ENCODE peak calls at places on chromosomes 4 and X, in eight cellular contexts. L is A549, H is NB4, V is HepG2, T is H1, E is K562, C is endothelial cell of umbilical vein, S is GM12878. X is an unnamed sample.

GRCh38 chr4:33998204-33998603 is 2246.1 kb downstream of the ARAP2 start:
- DNase-seq in L (no peak), C (no peak), E (no peak), H (no peak), S (no peak), V (no peak), T (no peak), X (no peak)

GRCh38 chr4:19309365-19309764 is 942.3 kb upstream of the SLIT2 start:
- DNase-seq in H (peak), L (no peak), C (peak), T (no peak), V (no peak), E (no peak), S (no peak), X (no peak)

GRCh38 chr4:55364691-55365346 is 18.8 kb downstream of the SRD5A3 start:
- DNase-seq in S (no peak), L (no peak), H (no peak), T (no peak), V (no peak), C (peak), E (no peak), X (no peak)

GRCh38 chr4:109574443-109574850 is 14.4 kb downstream of the MCUB start:
- DNase-seq in V (peak), L (peak), H (peak), C (peak), S (no peak), E (peak), T (no peak), X (no peak)

GRCh38 chr4:150033937-150034336 is 44.3 kb upstream of the DCLK2 start:
- DNase-seq in S (no peak), C (peak), V (no peak), E (no peak), T (no peak), L (peak), H (no peak), X (no peak)

GRCh38 chr4:27913738-27914137 is 1053.1 kb downstream of the STIM2 start:
- DNase-seq in S (no peak), C (no peak), T (no peak), H (no peak), E (no peak), V (no peak), L (no peak), X (no peak)

GRCh38 chr4:183905081-183905592 is at the start of gene STOX2:
- DNase-seq in T (peak), H (peak), E (no peak), S (no peak), L (peak), C (peak), V (peak), X (no peak)

GRCh38 chr4:53680588-53680987 is 89.3 kb upstream of the LNX1 start:
- DNase-seq in E (no peak), T (no peak), V (no peak), H (no peak), C (no peak), L (no peak), S (no peak), X (no peak)

GRCh38 chrX:19799319-19800182 is 87.8 kb downstream of the SH3KBP1 start:
- DNase-seq in H (no peak), V (no peak), T (no peak), C (peak), L (no peak), E (no peak), S (no peak), X (no peak)

GRCh38 chr4:176383273-176384077 is 63.7 kb downstream of the SPCS3 start:
- DNase-seq in E (no peak), C (peak), H (no peak), T (no peak), L (no peak), V (no peak), S (no peak), X (no peak)

GRCh38 chrX:107677501-107677901 is 49.2 kb downstream of the PRPS1 start:
- DNase-seq in L (no peak), V (no peak), E (no peak), T (no peak), S (no peak), C (no peak), H (peak), X (no peak)

GRCh38 chrX:31178769-31179125 is 106.9 kb upstream of the FTHL17 start:
- DNase-seq in H (no peak), T (no peak), V (no peak), S (no peak), C (no peak), L (no peak), E (no peak), X (no peak)

GRCh38 chr4:140152015-140152703 is 1.8 kb downstream of the MAML3 start:
- DNase-seq in S (no peak), T (peak), C (no peak), H (no peak), L (no peak), E (peak), V (no peak), X (peak)

GRCh38 chr4:146121757-146122156 is 53.8 kb upstream of the LSM6 start:
- DNase-seq in L (no peak), H (no peak), E (no peak), T (no peak), S (no peak), V (no peak), C (no peak), X (no peak)

GRCh38 chrX:18871161-18871880 is 112.6 kb downstream of the PHKA2 start:
- DNase-seq in H (no peak), C (no peak), L (no peak), V (no peak), T (no peak), S (no peak), E (no peak), X (no peak)

GRCh38 chr4:80173387-80173786 is 23.9 kb upstream of the PRDM8 start:
- DNase-seq in S (no peak), T (no peak), C (peak), V (no peak), L (no peak), H (peak), E (no peak), X (no peak)

GRCh38 chr4:70772929-70773555 is 51.3 kb downstream of the RUFY3 start:
- DNase-seq in E (no peak), H (peak), L (no peak), T (no peak), V (no peak), C (no peak), S (no peak), X (no peak)

GRCh38 chr4:184061582-184061981 is 156.1 kb downstream of the ENPP6 start:
- DNase-seq in V (no peak), L (no peak), T (no peak), S (no peak), C (no peak), E (no peak), H (no peak), X (no peak)

GRCh38 chr4:175421506-175421905 is 390.6 kb downstream of the GPM6A start:
- DNase-seq in V (peak), S (no peak), L (peak), T (no peak), H (no peak), E (no peak), C (no peak), X (no peak)

GRCh38 chr4:155047755-155048154 is 160.7 kb upstream of the NPY2R start:
- DNase-seq in L (no peak), S (no peak), T (no peak), V (no peak), E (no peak), C (peak), H (no peak), X (no peak)

GRCh38 chr4:101282076-101282844 is 65.1 kb downstream of the PPP3CA start:
- DNase-seq in S (no peak), V (no peak), C (no peak), T (no peak), H (peak), L (no peak), E (no peak), X (no peak)

GRCh38 chr4:12729384-12729783 is 754.8 kb downstream of the RAB28 start:
- DNase-seq in T (no peak), C (peak), S (no peak), E (peak), V (peak), L (peak), H (peak), X (peak)

GRCh38 chrX:3666975-3667374 is 46.5 kb downstream of the PRKX start:
- DNase-seq in E (no peak), L (no peak), T (no peak), S (no peak), H (no peak), C (no peak), V (no peak), X (no peak)

GRCh38 chr4:189828298-189828697 is 112.4 kb upstream of the FRG1 start:
- DNase-seq in C (no peak), S (no peak), H (no peak), L (no peak), V (no peak), T (no peak), E (no peak), X (no peak)

GRCh38 chr4:85170241-85170640 is 203.8 kb upstream of the WDFY3 start:
- DNase-seq in L (no peak), T (no peak), V (no peak), C (no peak), H (no peak), E (no peak), S (no peak), X (no peak)

GRCh38 chr4:102825261-102826071 is 1.9 kb downstream of the UBE2D3 start:
- DNase-seq in L (peak), V (peak), E (peak), C (peak), H (peak), S (no peak), T (no peak), X (peak)

GRCh38 chr4:138262058-138262838 is 20.1 kb upstream of the SLC7A11 start:
- DNase-seq in E (no peak), L (no peak), S (no peak), H (no peak), V (no peak), C (no peak), T (no peak), X (no peak)

GRCh38 chrX:103220511-103221406 is 5.9 kb downstream of the BEX4 start:
- DNase-seq in T (no peak), L (no peak), V (no peak), C (no peak), S (no peak), E (no peak), H (no peak), X (no peak)

GRCh38 chrX:96568088-96568487 is 116.6 kb upstream of the DIAPH2 start:
- DNase-seq in T (no peak), L (no peak), S (no peak), V (no peak), E (no peak), C (no peak), H (peak), X (no peak)

GRCh38 chrX:129636175-129636681 is 18.5 kb downstream of the APLN start:
- DNase-seq in L (no peak), T (no peak), E (peak), S (no peak), V (peak), C (no peak), H (no peak), X (no peak)

GRCh38 chrX:136250191-136251041 is 784 bp downstream of the MAP7D3 start:
- DNase-seq in V (no peak), S (no peak), E (peak), C (peak), H (no peak), L (peak), T (peak), X (no peak)

GRCh38 chrX:101986571-101986970 is 54.7 kb upstream of the ZMAT1 start:
- DNase-seq in L (no peak), E (no peak), T (no peak), C (peak), H (no peak), V (no peak), S (no peak), X (no peak)

GRCh38 chr4:145734051-145734450 is 54.1 kb downstream of the C4orf51 start:
- DNase-seq in S (no peak), E (no peak), V (no peak), H (no peak), C (no peak), T (no peak), L (no peak), X (no peak)

GRCh38 chr4:4791299-4791798 is 68.1 kb upstream of the MSX1 start:
- DNase-seq in V (no peak), C (no peak), S (no peak), E (no peak), H (no peak), T (peak), L (no peak), X (no peak)

GRCh38 chr4:3710451-3711182 is 55.6 kb upstream of the ADRA2C start:
- DNase-seq in H (no peak), C (no peak), T (no peak), E (no peak), S (no peak), V (no peak), L (no peak), X (no peak)

GRCh38 chr4:26746742-26747351 is 113.8 kb upstream of the STIM2 start:
- DNase-seq in V (no peak), C (no peak), H (no peak), E (no peak), T (no peak), L (no peak), S (peak), X (no peak)

GRCh38 chr4:123381996-123382395 is 14.6 kb upstream of the SPRY1 start:
- DNase-seq in T (no peak), C (no peak), E (no peak), V (no peak), L (no peak), H (no peak), S (no peak), X (no peak)

DNA sequence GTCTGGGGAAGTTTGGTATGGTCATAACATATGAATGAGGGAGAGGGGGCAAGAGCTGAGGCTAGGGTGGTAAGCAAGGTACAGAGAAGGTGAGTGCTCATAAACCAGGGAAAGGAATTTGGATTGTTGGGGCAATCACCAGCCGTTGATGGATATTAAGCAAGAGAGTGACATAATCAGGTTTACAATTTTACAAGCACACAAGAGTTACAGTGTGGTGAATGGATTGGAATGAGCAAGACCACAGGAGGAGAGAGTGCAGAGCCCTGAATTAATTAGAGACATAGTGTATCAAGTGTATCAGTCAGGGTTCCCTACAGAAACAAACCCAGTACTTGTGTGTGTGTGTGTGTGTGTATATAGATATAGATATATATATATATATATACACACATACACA is 18.7 kb upstream of the FMR1NB start:
- DNase-seq in H (peak), T (no peak), S (no peak), C (no peak), E (no peak), L (no peak), V (no peak), X (no peak)
- TF ChIP-seq MAX in H (no peak), T (no peak), S (no peak), C (no peak), E (no peak), L (no peak), V (no peak), X (no peak)

GRCh38 chr4:40192286-40193017 is 4.4 kb upstream of the RHOH start:
- DNase-seq in E (no peak), L (no peak), T (peak), S (no peak), V (peak), C (no peak), H (no peak), X (no peak)
- TF ChIP-seq POLR2A in E (no peak), L (no peak), T (no peak), S (peak), V (no peak), C (no peak), H (no peak), X (no peak)

GRCh38 chr4:152679414-152680281 is at the start of gene TMEM154:
- DNase-seq in L (peak), V (no peak), T (peak), H (peak), E (no peak), S (no peak), C (peak), X (no peak)
- TF ChIP-seq MAX in L (no peak), V (no peak), T (peak), H (no peak), E (no peak), S (no peak), C (no peak), X (no peak)

DNA sequence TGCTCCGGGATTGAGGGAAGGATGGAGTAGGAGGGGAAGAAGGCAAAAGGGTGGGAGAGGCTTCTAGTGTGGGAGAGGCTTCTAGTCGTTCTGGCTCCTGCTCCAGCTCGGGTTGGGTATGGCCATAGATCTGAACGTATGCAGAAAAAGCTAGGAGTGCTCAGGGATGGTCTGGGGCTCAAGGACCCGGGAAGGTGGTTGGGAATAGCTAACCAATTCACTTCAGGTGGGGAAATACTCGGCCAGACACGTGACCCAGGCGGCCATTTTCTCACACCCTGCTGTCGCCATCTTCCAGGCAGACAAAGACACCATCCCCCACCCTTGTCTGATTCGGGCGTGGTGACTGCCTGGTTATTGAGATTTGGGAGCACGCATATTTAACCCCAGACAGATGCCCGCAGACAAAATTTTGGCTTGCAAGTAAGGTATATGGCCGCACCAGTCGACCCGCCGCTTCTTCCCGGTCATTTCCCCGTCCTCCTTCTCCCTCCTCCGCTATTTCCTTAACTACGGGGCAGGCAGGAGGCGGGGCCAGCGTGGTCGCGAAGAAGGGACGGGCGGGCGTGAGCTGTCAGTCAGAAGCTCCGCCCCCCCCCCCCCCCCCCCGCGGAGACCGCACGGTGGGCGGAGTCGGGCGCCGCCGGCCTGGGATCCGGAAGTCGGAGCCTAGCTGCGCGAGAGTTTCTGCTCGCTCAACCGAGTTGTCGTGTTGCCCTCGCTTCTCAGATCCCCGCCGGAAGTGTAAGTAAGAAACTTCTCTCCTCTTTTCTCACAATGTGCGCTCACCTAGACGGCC is at the start of gene GNL3L:
- DNase-seq in L (peak), T (peak), C (peak), S (peak), E (peak), H (peak), V (peak), X (peak)
- TF ChIP-seq POLR2A in L (peak), T (peak), C (peak), S (peak), E (peak), H (peak), V (peak), X (no peak)

GRCh38 chr4:15003441-15003890 is 1.2 kb downstream of the CPEB2 start:
- DNase-seq in H (peak), T (peak), E (peak), S (no peak), C (no peak), L (no peak), V (no peak), X (no peak)
- TF ChIP-seq MAX in H (no peak), T (peak), E (no peak), S (no peak), C (no peak), L (no peak), V (no peak), X (no peak)

X was measured in HCT116.